ENCODE peak calls at places on chromosome 4, in four cellular contexts. C is brain microvascular endothelial cell; S is hypothalamus; K is activated naive CD4-positive, alpha-beta T cell. X is an unnamed sample.

GRCh38 chr4:172147702-172148101 is 334.5 kb downstream of the GALNTL6 start:
- DNase-seq in K (no peak), S (no peak), C (no peak), X (no peak)

GRCh38 chr4:158159054-158159717 is 13.6 kb downstream of the GASK1B start:
- DNase-seq in C (peak), S (no peak), K (no peak), X (no peak)

GRCh38 chr4:159698336-159698735 is 595.5 kb downstream of the RAPGEF2 start:
- DNase-seq in S (no peak), K (no peak), C (no peak), X (no peak)

GRCh38 chr4:172143605-172144314 is 330.6 kb downstream of the GALNTL6 start:
- DNase-seq in C (no peak), S (no peak), K (no peak), X (no peak)

GRCh38 chr4:57462843-57463242 is 352.7 kb upstream of the IGFBP7 start:
- DNase-seq in C (no peak), K (no peak), S (no peak), X (no peak)

GRCh38 chr4:81565137-81565870 is 93.6 kb upstream of the RASGEF1B start:
- DNase-seq in S (peak), K (no peak), C (peak), X (peak)

GRCh38 chr4:171340282-171340681 is 472.9 kb upstream of the GALNTL6 start:
- DNase-seq in S (no peak), C (no peak), K (no peak), X (no peak)

GRCh38 chr4:149518471-149518870 is 297.2 kb downstream of the IQCM start:
- DNase-seq in S (no peak), C (no peak), K (no peak), X (no peak)

GRCh38 chr4:123025398-123025797 is 103.0 kb upstream of the NUDT6 start:
- DNase-seq in S (no peak), K (no peak), C (no peak), X (no peak)

GRCh38 chr4:16464651-16465050 is 238.4 kb upstream of the TAPT1 start:
- DNase-seq in C (no peak), K (no peak), S (no peak), X (no peak)

GRCh38 chr4:13054410-13054970 is 429.6 kb downstream of the RAB28 start:
- DNase-seq in K (no peak), S (no peak), C (no peak), X (no peak)

GRCh38 chr4:5292091-5292490 is 240.8 kb downstream of the STK32B start:
- DNase-seq in C (no peak), K (no peak), S (no peak), X (no peak)

GRCh38 chr4:27129871-27130277 is 269.2 kb downstream of the STIM2 start:
- DNase-seq in C (no peak), S (no peak), K (no peak), X (no peak)

GRCh38 chr4:73589887-73590801 is 30.1 kb downstream of the RASSF6 start:
- DNase-seq in K (no peak), C (no peak), S (no peak), X (no peak)

GRCh38 chr4:52660643-52661042 is 1.5 kb upstream of the USP46 start:
- DNase-seq in K (no peak), C (no peak), S (no peak), X (no peak)

GRCh38 chr4:41620594-41621256 is 82.8 kb downstream of the LIMCH1 start:
- DNase-seq in S (no peak), K (no peak), C (no peak), X (no peak)

GRCh38 chr4:54378461-54378860 is 149.4 kb downstream of the PDGFRA start:
- DNase-seq in C (peak), S (no peak), K (no peak), X (no peak)

GRCh38 chr4:125682730-125683129 is 368.0 kb downstream of the FAT4 start:
- DNase-seq in S (no peak), K (no peak), C (no peak), X (no peak)

GRCh38 chr4:119082661-119083060 is 53.0 kb upstream of the MYOZ2 start:
- DNase-seq in K (no peak), C (no peak), S (no peak), X (no peak)

GRCh38 chr4:83917572-83917971 is 381.7 kb downstream of the GPAT3 start:
- DNase-seq in C (no peak), K (no peak), S (no peak), X (no peak)

GRCh38 chr4:1295405-1296055 is 5.8 kb downstream of the MAEA start:
- DNase-seq in S (no peak), K (no peak), C (no peak), X (no peak)

GRCh38 chr4:109730294-109731051 is 603 bp upstream of the PLA2G12A start:
- DNase-seq in C (peak), K (peak), S (peak), X (no peak)

GRCh38 chr4:89708903-89709361 is 128.0 kb downstream of the SNCA start:
- DNase-seq in C (peak), K (no peak), S (peak), X (no peak)

GRCh38 chr4:137345597-137345996 is 186.7 kb downstream of the PCDH18 start:
- DNase-seq in S (no peak), K (no peak), C (no peak), X (no peak)

GRCh38 chr4:111952708-111953107 is 192.5 kb upstream of the FAM241A start:
- DNase-seq in K (no peak), S (no peak), C (no peak), X (no peak)

GRCh38 chr4:72558655-72559054 is 10.4 kb downstream of the ADAMTS3 start:
- DNase-seq in C (no peak), K (no peak), S (no peak), X (no peak)

GRCh38 chr4:16450724-16451123 is 224.5 kb upstream of the TAPT1 start:
- DNase-seq in C (no peak), K (no peak), S (no peak), X (no peak)

GRCh38 chr4:7194251-7195137 is 2.2 kb downstream of the SORCS2 start:
- DNase-seq in C (no peak), S (peak), K (no peak), X (no peak)

GRCh38 chr4:120555058-120555457 is 367.5 kb downstream of the PRDM5 start:
- DNase-seq in C (no peak), S (no peak), K (no peak), X (no peak)

GRCh38 chr4:32470087-32470585 is 1750.0 kb downstream of the PCDH7 start:
- DNase-seq in K (no peak), C (no peak), S (no peak), X (no peak)

GRCh38 chr4:77911842-77912450 is 49.3 kb downstream of the MRPL1 start:
- DNase-seq in C (no peak), S (no peak), K (no peak), X (no peak)

GRCh38 chr4:182507808-182508207 is 264.6 kb downstream of the TENM3 start:
- DNase-seq in C (no peak), S (no peak), K (no peak), X (no peak)

GRCh38 chr4:82799006-82799881 is 648 bp upstream of the SCD5 start:
- DNase-seq in S (no peak), C (no peak), K (no peak), X (no peak)

GRCh38 chr4:144650311-144650820 is 4.4 kb downstream of the HHIP start:
- DNase-seq in K (no peak), C (no peak), S (no peak), X (no peak)